ENCODE peak calls at places on chromosomes 1 and 21, in five cellular contexts. K is HCT116, H is mucosa of descending colon, A is left ventricle myocardium inferior, E is A549. O is an unnamed sample.

GRCh38 chr21:17585875-17586450 is 26.7 kb downstream of the BTG3 start:
- DNase-seq in K (peak), E (peak), H (no peak), A (no peak), O (peak)

GRCh38 chr1:79517425-79518219 is 511.1 kb upstream of the ADGRL4 start:
- DNase-seq in H (no peak), K (no peak), E (no peak), A (no peak), O (no peak)

GRCh38 chr1:162471290-162471853 is 26.2 kb upstream of the UHMK1 start:
- DNase-seq in E (no peak), K (no peak), H (no peak), A (no peak), O (no peak)

GRCh38 chr1:115184260-115184950 is 95.1 kb upstream of the TSPAN2 start:
- DNase-seq in H (no peak), E (no peak), A (no peak), K (no peak), O (no peak)

GRCh38 chr1:7002728-7003127 is 217.5 kb downstream of the CAMTA1 start:
- DNase-seq in E (no peak), A (no peak), K (no peak), H (no peak), O (no peak)

GRCh38 chr1:113804421-113805255 is 7.6 kb downstream of the RSBN1 start:
- DNase-seq in E (peak), K (peak), H (no peak), A (no peak), O (peak)

GRCh38 chr1:14011132-14011531 is 311.1 kb downstream of the PRDM2 start:
- DNase-seq in E (no peak), H (no peak), A (no peak), K (no peak), O (no peak)

GRCh38 chr1:16072616-16073484 is 601 bp downstream of the FAM131C start:
- DNase-seq in A (no peak), K (no peak), E (no peak), H (no peak), O (no peak)

GRCh38 chr21:44834951-44835646 is 17.2 kb upstream of the SUMO3 start:
- DNase-seq in H (no peak), A (no peak), E (peak), K (no peak), O (no peak)

DNA sequence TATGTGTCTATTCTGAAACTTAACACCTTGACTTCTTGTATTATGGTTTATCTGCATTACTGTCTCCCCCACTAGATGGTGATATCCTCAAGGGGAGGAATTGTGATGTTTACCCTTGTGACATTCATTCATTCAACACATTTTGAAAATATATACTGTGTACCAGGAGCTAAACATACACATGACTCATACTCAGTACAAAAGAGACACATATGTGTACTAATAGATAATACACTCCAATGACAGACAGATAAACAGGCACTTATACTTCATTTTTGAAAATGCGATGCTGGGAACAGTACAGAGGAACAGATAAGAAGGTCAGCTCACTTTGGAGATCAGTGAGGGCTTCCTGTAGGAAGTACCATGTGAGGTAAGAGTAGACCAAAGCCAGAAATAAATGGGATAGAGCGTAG is 8.9 kb upstream of the RAB3GAP2 start:
- DNase-seq in K (peak), A (no peak), E (peak), H (no peak), O (peak)
- TF ChIP-seq CTCF in K (peak), A (peak), E (peak), H (no peak), O (peak)

GRCh38 chr1:222589462-222590302 is at the start of gene TAF1A:
- DNase-seq in A (peak), E (peak), H (peak), K (peak), O (peak)

GRCh38 chr1:222583079-222583478 is 6.7 kb downstream of the TAF1A start:
- DNase-seq in K (no peak), E (no peak), H (no peak), A (no peak), O (no peak)

GRCh38 chr1:222592171-222592570 is 2.4 kb upstream of the TAF1A start:
- DNase-seq in A (no peak), K (no peak), E (no peak), H (no peak), O (no peak)

GRCh38 chr1:222586842-222587241 is 2.9 kb downstream of the TAF1A start:
- DNase-seq in K (no peak), H (no peak), A (no peak), E (no peak), O (no peak)

DNA sequence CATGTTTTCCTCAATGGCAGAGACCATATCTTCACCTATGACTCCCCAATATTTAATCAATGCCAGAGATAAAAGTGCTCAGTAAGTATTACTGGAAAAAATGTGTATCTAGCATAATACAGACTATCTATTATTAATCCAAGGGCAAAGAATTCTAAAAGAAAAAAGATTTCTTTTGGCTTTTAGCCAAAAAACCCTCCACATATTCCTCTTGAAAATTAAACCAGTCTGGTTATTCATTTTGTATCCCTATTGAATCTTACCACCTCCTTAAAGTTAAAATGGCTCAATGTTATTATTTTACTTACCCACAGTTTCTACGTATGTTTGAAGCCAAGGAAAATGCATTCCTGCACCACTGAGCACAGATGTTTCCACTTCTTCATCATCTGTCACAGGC is 1.6 kb downstream of the TAF1A start:
- DNase-seq in K (no peak), H (no peak), A (no peak), E (no peak), O (no peak)
- H3K4me3 ChIP-seq in K (peak), H (no peak), A (no peak), E (no peak), O (no peak)

GRCh38 chr1:151499355-151499754 is 11.8 kb upstream of the CGN start:
- DNase-seq in K (no peak), H (no peak), A (no peak), E (no peak), O (no peak)

GRCh38 chr1:151502859-151503509 is 8.2 kb upstream of the CGN start:
- DNase-seq in K (no peak), E (no peak), H (no peak), A (no peak), O (no peak)

GRCh38 chr1:151499930-151500329 is 11.3 kb upstream of the CGN start:
- DNase-seq in H (no peak), A (no peak), K (no peak), E (no peak), O (no peak)

GRCh38 chr1:151502035-151502728 is 9.0 kb upstream of the CGN start:
- DNase-seq in E (no peak), A (no peak), H (no peak), K (no peak), O (no peak)

DNA sequence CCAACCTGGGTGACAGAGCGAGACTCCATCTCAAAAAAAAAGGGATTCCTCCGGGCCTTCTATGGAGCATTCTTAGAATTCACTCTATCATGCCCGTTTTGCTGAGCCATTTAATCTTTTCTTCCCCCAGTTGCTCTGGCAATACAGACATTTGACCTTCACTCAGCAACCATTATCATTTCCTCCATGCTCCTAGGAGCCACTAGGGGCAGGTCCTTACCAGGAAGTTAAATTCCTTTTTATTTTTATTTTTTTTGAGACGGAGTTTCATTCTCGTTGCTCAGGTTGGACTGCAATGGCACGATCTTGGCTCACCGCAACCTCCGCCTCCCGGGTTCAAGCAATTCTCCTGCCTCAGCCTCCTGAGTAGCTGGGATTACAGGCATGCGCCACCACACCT is 9.7 kb upstream of the CGN start:
- DNase-seq in K (no peak), E (peak), A (no peak), H (no peak), O (no peak)
- TF ChIP-seq CTCF in K (peak), E (no peak), A (no peak), H (no peak), O (peak)

DNA sequence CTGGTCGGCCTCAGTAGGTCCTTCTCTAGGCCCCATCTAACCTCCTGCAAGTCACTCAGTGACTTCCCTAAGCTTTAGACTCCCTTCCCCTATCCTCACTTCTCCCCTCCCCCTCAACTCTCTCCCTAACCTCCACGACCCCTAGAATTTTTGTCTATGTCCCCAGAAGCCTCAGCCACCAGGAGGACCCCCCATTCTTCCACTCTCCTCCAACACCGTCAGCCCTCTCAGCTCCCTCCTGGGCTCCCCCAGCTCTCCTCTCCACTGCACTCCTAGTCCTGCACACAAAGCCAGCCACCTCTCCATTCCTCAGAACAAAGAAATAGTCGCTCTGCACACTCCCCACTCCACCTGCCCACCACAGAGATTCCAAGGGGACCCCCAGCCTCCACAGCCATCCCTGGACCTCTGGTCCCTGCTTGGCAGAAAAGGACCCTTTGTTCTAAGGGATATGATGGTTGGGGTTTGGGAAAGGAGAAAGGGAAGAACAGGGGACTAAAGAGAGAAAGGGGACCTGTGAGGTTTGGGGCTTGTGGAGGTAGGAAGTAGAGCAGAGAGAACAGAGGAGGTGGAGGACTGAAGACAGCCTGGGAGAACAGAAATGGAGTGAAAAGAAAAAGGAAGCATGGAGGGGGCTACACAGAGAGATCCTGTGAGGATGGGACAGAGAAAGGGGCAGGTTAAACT is 2.8 kb downstream of the ARHGEF2 start:
- DNase-seq in H (peak), K (no peak), A (no peak), E (no peak), O (no peak)
- H3K4me3 ChIP-seq in H (no peak), K (peak), A (peak), E (peak), O (no peak)

GRCh38 chr1:219567341-219567947 is 45.5 kb downstream of the ZC3H11B start:
- DNase-seq in E (peak), H (no peak), K (peak), A (no peak), O (peak)
- TF ChIP-seq CTCF in E (peak), H (no peak), K (peak), A (peak), O (peak)

GRCh38 chr1:107246775-107247345 is 106.0 kb downstream of the NTNG1 start:
- DNase-seq in E (no peak), H (no peak), K (no peak), A (no peak), O (no peak)

GRCh38 chr1:107247679-107248078 is 106.8 kb downstream of the NTNG1 start:
- DNase-seq in K (no peak), A (no peak), H (no peak), E (no peak), O (no peak)

GRCh38 chr1:107250169-107250568 is 109.3 kb downstream of the NTNG1 start:
- DNase-seq in A (no peak), H (no peak), K (no peak), E (no peak), O (no peak)

GRCh38 chr1:107243461-107243860 is 102.6 kb downstream of the NTNG1 start:
- DNase-seq in E (no peak), A (no peak), H (no peak), K (no peak), O (no peak)

GRCh38 chr1:107244734-107245495 is 104.1 kb downstream of the NTNG1 start:
- DNase-seq in E (no peak), A (no peak), K (no peak), H (no peak), O (no peak)
- H3K4me3 ChIP-seq in E (no peak), A (no peak), K (no peak), H (no peak), O (no peak)

O was measured in Caco-2.